ENCODE peak calls at places on chromosomes 11 and 22, in eight cellular contexts. One of them, this sample, is unnamed.

GRCh38 chr11:117771841-117772240 is 25.2 kb downstream of the DSCAML1 start:
- DNase-seq in K562: no peak
- DNase-seq in HepG2: no peak
- DNase-seq in endothelial cell of umbilical vein: no peak
- DNase-seq in GM23338: no peak
- DNase-seq in HCT116: no peak
- DNase-seq in GM12878: no peak
- DNase-seq in H1: no peak
- DNase-seq in this sample: no peak

GRCh38 chr22:26777402-26777801 is 120.0 kb downstream of the MIAT start:
- DNase-seq in HepG2: no peak
- DNase-seq in HCT116: no peak
- DNase-seq in GM23338: peak; percentile 93
- DNase-seq in endothelial cell of umbilical vein: no peak
- DNase-seq in H1: peak; percentile 59
- DNase-seq in K562: no peak
- DNase-seq in GM12878: no peak
- DNase-seq in this sample: no peak

GRCh38 chr22:42443240-42444059 is 11.2 kb upstream of the NFAM1 start:
- DNase-seq in K562: no peak
- DNase-seq in H1: no peak
- DNase-seq in endothelial cell of umbilical vein: no peak
- DNase-seq in HepG2: no peak
- DNase-seq in GM12878: no peak
- DNase-seq in GM23338: no peak
- DNase-seq in HCT116: no peak
- DNase-seq in this sample: no peak

GRCh38 chr22:29695129-29695926 is 24.5 kb upstream of the CABP7 start:
- DNase-seq in HepG2: no peak
- DNase-seq in GM23338: no peak
- DNase-seq in HCT116: no peak
- DNase-seq in GM12878: no peak
- DNase-seq in K562: no peak
- DNase-seq in H1: no peak
- DNase-seq in endothelial cell of umbilical vein: no peak
- DNase-seq in this sample: no peak

GRCh38 chr11:71525188-71525937 is 1.7 kb upstream of the KRTAP5-7 start:
- DNase-seq in HCT116: no peak
- DNase-seq in HepG2: no peak
- DNase-seq in K562: no peak
- DNase-seq in GM12878: no peak
- DNase-seq in endothelial cell of umbilical vein: no peak
- DNase-seq in GM23338: no peak
- DNase-seq in H1: no peak
- DNase-seq in this sample: no peak

GRCh38 chr22:42680648-42681047 is 31.5 kb upstream of the CYB5R3 start:
- DNase-seq in endothelial cell of umbilical vein: peak; percentile 82
- DNase-seq in K562: no peak
- DNase-seq in H1: no peak
- DNase-seq in HepG2: no peak
- DNase-seq in HCT116: peak; percentile 66
- DNase-seq in GM23338: no peak
- DNase-seq in GM12878: no peak
- DNase-seq in this sample: no peak

GRCh38 chr11:12258451-12258850 is 118.9 kb upstream of the PARVA start:
- DNase-seq in HCT116: no peak
- DNase-seq in GM12878: no peak
- DNase-seq in endothelial cell of umbilical vein: no peak
- DNase-seq in K562: peak; percentile 56
- DNase-seq in H1: no peak
- DNase-seq in HepG2: peak; percentile 65
- DNase-seq in GM23338: no peak
- DNase-seq in this sample: no peak

GRCh38 chr11:64747961-64748715 is 4.2 kb upstream of the RASGRP2 start:
- DNase-seq in K562: no peak
- DNase-seq in GM23338: no peak
- DNase-seq in H1: no peak
- DNase-seq in endothelial cell of umbilical vein: no peak
- DNase-seq in HepG2: no peak
- DNase-seq in HCT116: no peak
- DNase-seq in GM12878: no peak
- DNase-seq in this sample: no peak

GRCh38 chr22:17742528-17742902 is 31.8 kb downstream of the BID start:
- DNase-seq in GM23338: peak; percentile 95
- DNase-seq in endothelial cell of umbilical vein: peak; percentile 49
- DNase-seq in HepG2: peak; percentile 63
- DNase-seq in H1: peak; percentile 80
- DNase-seq in GM12878: no peak
- DNase-seq in K562: peak; percentile 94
- DNase-seq in HCT116: peak; percentile 59
- DNase-seq in this sample: no peak

GRCh38 chr22:38270091-38270972 is 2.5 kb downstream of the TMEM184B start:
- DNase-seq in GM23338: no peak
- DNase-seq in H1: no peak
- DNase-seq in HCT116: no peak
- DNase-seq in endothelial cell of umbilical vein: no peak
- DNase-seq in GM12878: no peak
- DNase-seq in HepG2: no peak
- DNase-seq in K562: no peak
- DNase-seq in this sample: no peak

GRCh38 chr11:76233196-76233921 is 27.1 kb upstream of the WNT11 start:
- DNase-seq in HepG2: no peak
- DNase-seq in H1: no peak
- DNase-seq in endothelial cell of umbilical vein: no peak
- DNase-seq in GM12878: no peak
- DNase-seq in GM23338: no peak
- DNase-seq in K562: no peak
- DNase-seq in HCT116: no peak
- DNase-seq in this sample: no peak

GRCh38 chr22:39684702-39685281 is 114.2 kb downstream of the CACNA1I start:
- DNase-seq in K562: no peak
- DNase-seq in GM12878: no peak
- DNase-seq in GM23338: no peak
- DNase-seq in H1: no peak
- DNase-seq in endothelial cell of umbilical vein: no peak
- DNase-seq in HepG2: no peak
- DNase-seq in HCT116: no peak
- DNase-seq in this sample: no peak

GRCh38 chr11:14503023-14503422 is 3.4 kb upstream of the COPB1 start:
- DNase-seq in H1: no peak
- DNase-seq in endothelial cell of umbilical vein: no peak
- DNase-seq in GM12878: no peak
- DNase-seq in HepG2: no peak
- DNase-seq in K562: no peak
- DNase-seq in GM23338: no peak
- DNase-seq in HCT116: no peak
- DNase-seq in this sample: no peak
- TF ChIP-seq POLR2AphosphoS5 in H1: no peak
- TF ChIP-seq POLR2AphosphoS5 in endothelial cell of umbilical vein: no peak
- TF ChIP-seq POLR2AphosphoS5 in GM12878: no peak
- TF ChIP-seq POLR2AphosphoS5 in HepG2: no peak
- TF ChIP-seq POLR2AphosphoS5 in K562: no peak
- TF ChIP-seq POLR2AphosphoS5 in GM23338: no peak
- TF ChIP-seq POLR2AphosphoS5 in HCT116: no peak
- TF ChIP-seq POLR2AphosphoS5 in this sample: no peak

GRCh38 chr22:24432059-24432853 is 4.9 kb downstream of the ADORA2A start:
- DNase-seq in HepG2: no peak
- DNase-seq in K562: peak; percentile 43
- DNase-seq in H1: no peak
- DNase-seq in endothelial cell of umbilical vein: no peak
- DNase-seq in HCT116: no peak
- DNase-seq in GM12878: no peak
- DNase-seq in GM23338: no peak
- DNase-seq in this sample: no peak

GRCh38 chr22:24428751-24429410 is 1.5 kb downstream of the ADORA2A start:
- DNase-seq in K562: no peak
- DNase-seq in GM12878: no peak
- DNase-seq in HepG2: no peak
- DNase-seq in GM23338: no peak
- DNase-seq in HCT116: no peak
- DNase-seq in endothelial cell of umbilical vein: no peak
- DNase-seq in H1: no peak
- DNase-seq in this sample: no peak

GRCh38 chr22:24429411-24430365 is 2.3 kb downstream of the ADORA2A start:
- DNase-seq in HepG2: no peak
- DNase-seq in HCT116: no peak
- DNase-seq in K562: peak; percentile 19
- DNase-seq in GM12878: no peak
- DNase-seq in endothelial cell of umbilical vein: peak; percentile 24
- DNase-seq in GM23338: peak; percentile 58
- DNase-seq in H1: no peak
- DNase-seq in this sample: no peak

GRCh38 chr22:24431309-24432034 is 4.1 kb downstream of the ADORA2A start:
- DNase-seq in endothelial cell of umbilical vein: no peak
- DNase-seq in H1: no peak
- DNase-seq in HCT116: no peak
- DNase-seq in GM12878: no peak
- DNase-seq in GM23338: no peak
- DNase-seq in K562: no peak
- DNase-seq in HepG2: no peak
- DNase-seq in this sample: no peak

GRCh38 chr22:24430431-24431308 is 3.3 kb downstream of the ADORA2A start:
- DNase-seq in GM23338: no peak
- DNase-seq in K562: no peak
- DNase-seq in GM12878: no peak
- DNase-seq in HCT116: no peak
- DNase-seq in endothelial cell of umbilical vein: no peak
- DNase-seq in H1: no peak
- DNase-seq in HepG2: no peak
- DNase-seq in this sample: no peak
- TF ChIP-seq EZH2 in GM23338: no peak
- TF ChIP-seq EZH2 in K562: no peak
- TF ChIP-seq EZH2 in GM12878: no peak
- TF ChIP-seq EZH2 in HCT116: no peak
- TF ChIP-seq EZH2 in endothelial cell of umbilical vein: no peak
- TF ChIP-seq EZH2 in H1: no peak
- TF ChIP-seq EZH2 in HepG2: no peak
- TF ChIP-seq EZH2 in this sample: no peak

GRCh38 chr11:57637626-57638004 is 12.1 kb downstream of the YPEL4 start:
- DNase-seq in endothelial cell of umbilical vein: no peak
- DNase-seq in GM23338: peak; percentile 90
- DNase-seq in H1: no peak
- DNase-seq in HCT116: no peak
- DNase-seq in HepG2: no peak
- DNase-seq in K562: no peak
- DNase-seq in GM12878: no peak
- DNase-seq in this sample: no peak

GRCh38 chr11:57633394-57634058 is 16.2 kb downstream of the YPEL4 start:
- DNase-seq in H1: no peak
- DNase-seq in K562: no peak
- DNase-seq in HepG2: no peak
- DNase-seq in GM12878: no peak
- DNase-seq in HCT116: no peak
- DNase-seq in endothelial cell of umbilical vein: no peak
- DNase-seq in GM23338: no peak
- DNase-seq in this sample: no peak

GRCh38 chr11:57638005-57638760 is 11.5 kb downstream of the YPEL4 start:
- DNase-seq in HepG2: peak; percentile 55
- DNase-seq in HCT116: no peak
- DNase-seq in K562: no peak
- DNase-seq in H1: peak; percentile 89
- DNase-seq in endothelial cell of umbilical vein: peak; percentile 80
- DNase-seq in GM12878: no peak
- DNase-seq in GM23338: peak; percentile 99
- DNase-seq in this sample: no peak

GRCh38 chr11:57634311-57634710 is 15.4 kb downstream of the YPEL4 start:
- DNase-seq in K562: no peak
- DNase-seq in HCT116: no peak
- DNase-seq in GM23338: no peak
- DNase-seq in H1: no peak
- DNase-seq in endothelial cell of umbilical vein: no peak
- DNase-seq in GM12878: no peak
- DNase-seq in HepG2: no peak
- DNase-seq in this sample: no peak

GRCh38 chr11:57635236-57635635 is 14.5 kb downstream of the YPEL4 start:
- DNase-seq in K562: no peak
- DNase-seq in endothelial cell of umbilical vein: no peak
- DNase-seq in H1: no peak
- DNase-seq in HepG2: no peak
- DNase-seq in GM12878: no peak
- DNase-seq in HCT116: no peak
- DNase-seq in GM23338: no peak
- DNase-seq in this sample: no peak
- H3K4me3 ChIP-seq in K562: no peak overlapping the region
- H3K4me3 ChIP-seq in endothelial cell of umbilical vein: no peak overlapping the region
- H3K4me3 ChIP-seq in H1: no peak overlapping the region
- H3K4me3 ChIP-seq in HepG2: no peak overlapping the region
- H3K4me3 ChIP-seq in GM12878: no peak overlapping the region
- H3K4me3 ChIP-seq in HCT116: no peak overlapping the region
- H3K4me3 ChIP-seq in GM23338: no peak overlapping the region
- H3K4me3 ChIP-seq in this sample: no peak overlapping the region

DNA sequence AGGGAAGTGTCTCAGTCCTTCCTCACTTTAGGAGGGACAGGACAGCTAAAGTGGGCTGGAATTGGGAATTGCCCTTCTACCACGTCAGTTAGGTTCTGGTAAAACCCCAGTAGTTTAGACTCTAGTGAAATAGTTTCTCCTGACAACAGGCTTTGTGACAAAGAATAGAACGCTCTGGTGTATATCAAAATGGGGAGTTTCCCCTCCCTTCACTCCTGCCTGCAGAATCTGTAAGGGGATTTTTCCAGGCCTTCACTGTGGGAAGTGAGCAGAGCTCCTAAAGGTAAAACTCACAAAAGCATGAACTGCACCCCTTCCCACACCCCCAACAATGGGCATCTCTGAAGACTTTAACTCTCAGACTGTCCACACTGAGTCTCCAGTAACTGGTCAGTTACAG is 460.9 kb upstream of the LRRC4C start:
- DNase-seq in HepG2: no peak
- DNase-seq in HCT116: no peak
- DNase-seq in K562: no peak
- DNase-seq in H1: no peak
- DNase-seq in GM23338: no peak
- DNase-seq in endothelial cell of umbilical vein: no peak
- DNase-seq in GM12878: no peak
- DNase-seq in this sample: no peak
- TF ChIP-seq POLR2AphosphoS5 in HepG2: no peak
- TF ChIP-seq POLR2AphosphoS5 in HCT116: no peak
- TF ChIP-seq POLR2AphosphoS5 in K562: no peak
- TF ChIP-seq POLR2AphosphoS5 in H1: no peak
- TF ChIP-seq POLR2AphosphoS5 in GM23338: no peak
- TF ChIP-seq POLR2AphosphoS5 in endothelial cell of umbilical vein: no peak
- TF ChIP-seq POLR2AphosphoS5 in GM12878: no peak
- TF ChIP-seq POLR2AphosphoS5 in this sample: no peak